ENCODE peak calls at places on chromosomes 12 and 14, in six cellular contexts. One of them, this sample, is unnamed.

GRCh38 chr14:69880851-69881250 is 1.6 kb downstream of the SMOC1 start:
- DNase-seq in ovary: no peak
- DNase-seq in AG04450: no peak
- DNase-seq in pancreas: no peak
- DNase-seq in mesenchymal stem cell: no peak
- DNase-seq in transverse colon: no peak
- DNase-seq in this sample: no peak

GRCh38 chr12:70756118-70756517 is 118.9 kb upstream of the PTPRB start:
- DNase-seq in ovary: no peak
- DNase-seq in AG04450: no peak
- DNase-seq in pancreas: no peak
- DNase-seq in mesenchymal stem cell: peak; percentile 47
- DNase-seq in transverse colon: no peak
- DNase-seq in this sample: no peak

GRCh38 chr14:68143341-68143807 is 323.8 kb downstream of the RAD51B start:
- DNase-seq in ovary: peak; percentile 87
- DNase-seq in AG04450: no peak
- DNase-seq in pancreas: peak; percentile 86
- DNase-seq in mesenchymal stem cell: peak; percentile 47
- DNase-seq in transverse colon: peak; percentile 61
- DNase-seq in this sample: peak; percentile 43

GRCh38 chr12:108482717-108483212 is 32.3 kb upstream of the FICD start:
- DNase-seq in ovary: no peak
- DNase-seq in AG04450: no peak
- DNase-seq in pancreas: no peak
- DNase-seq in mesenchymal stem cell: no peak
- DNase-seq in transverse colon: no peak
- DNase-seq in this sample: no peak

GRCh38 chr12:120790114-120790513 is 64.5 kb downstream of the ACADS start:
- DNase-seq in ovary: no peak
- DNase-seq in AG04450: no peak
- DNase-seq in pancreas: no peak
- DNase-seq in mesenchymal stem cell: no peak
- DNase-seq in transverse colon: no peak
- DNase-seq in this sample: no peak

GRCh38 chr12:107512391-107512790 is 173.2 kb upstream of the PWP1 start:
- DNase-seq in ovary: no peak
- DNase-seq in AG04450: no peak
- DNase-seq in pancreas: no peak
- DNase-seq in mesenchymal stem cell: no peak
- DNase-seq in transverse colon: no peak
- DNase-seq in this sample: no peak

GRCh38 chr12:12495536-12495935 is 67.1 kb downstream of the DUSP16 start:
- DNase-seq in ovary: no peak
- DNase-seq in AG04450: no peak
- DNase-seq in pancreas: no peak
- DNase-seq in mesenchymal stem cell: no peak
- DNase-seq in transverse colon: no peak
- DNase-seq in this sample: no peak

GRCh38 chr12:101946233-101946611 is 68.8 kb downstream of the DRAM1 start:
- DNase-seq in ovary: no peak
- DNase-seq in AG04450: no peak
- DNase-seq in pancreas: no peak
- DNase-seq in mesenchymal stem cell: no peak
- DNase-seq in transverse colon: no peak
- DNase-seq in this sample: no peak

GRCh38 chr12:119432935-119433334 is 98.4 kb downstream of the CCDC60 start:
- DNase-seq in ovary: no peak
- DNase-seq in AG04450: no peak
- DNase-seq in pancreas: no peak
- DNase-seq in mesenchymal stem cell: no peak
- DNase-seq in transverse colon: no peak
- DNase-seq in this sample: no peak

GRCh38 chr14:40859065-40859464 is 747.6 kb upstream of the LRFN5 start:
- DNase-seq in ovary: no peak
- DNase-seq in AG04450: no peak
- DNase-seq in pancreas: no peak
- DNase-seq in mesenchymal stem cell: no peak
- DNase-seq in transverse colon: no peak
- DNase-seq in this sample: no peak

GRCh38 chr12:591167-591570 is 72.1 kb downstream of the NINJ2 start:
- DNase-seq in ovary: no peak
- DNase-seq in AG04450: no peak
- DNase-seq in pancreas: no peak
- DNase-seq in mesenchymal stem cell: no peak
- DNase-seq in transverse colon: no peak
- DNase-seq in this sample: no peak

GRCh38 chr14:96470331-96470730 is 31.9 kb upstream of the PAPOLA start:
- DNase-seq in ovary: no peak
- DNase-seq in AG04450: no peak
- DNase-seq in pancreas: no peak
- DNase-seq in mesenchymal stem cell: no peak
- DNase-seq in transverse colon: no peak
- DNase-seq in this sample: no peak

GRCh38 chr14:95207475-95208253 is 50.3 kb upstream of the DICER1 start:
- DNase-seq in ovary: no peak
- DNase-seq in AG04450: no peak
- DNase-seq in pancreas: no peak
- DNase-seq in mesenchymal stem cell: no peak
- DNase-seq in transverse colon: no peak
- DNase-seq in this sample: no peak

GRCh38 chr12:6569786-6570185 is 1.7 kb upstream of the NOP2 start:
- DNase-seq in ovary: no peak
- DNase-seq in AG04450: no peak
- DNase-seq in pancreas: no peak
- DNase-seq in mesenchymal stem cell: no peak
- DNase-seq in transverse colon: no peak
- DNase-seq in this sample: no peak

GRCh38 chr12:2457215-2458112 is 337.3 kb upstream of the FKBP4 start:
- DNase-seq in ovary: no peak
- DNase-seq in AG04450: no peak
- DNase-seq in pancreas: no peak
- DNase-seq in mesenchymal stem cell: no peak
- DNase-seq in transverse colon: no peak
- DNase-seq in this sample: no peak

GRCh38 chr12:10982244-10982643 is 4.5 kb downstream of the TAS2R50 start:
- DNase-seq in ovary: no peak
- DNase-seq in AG04450: no peak
- DNase-seq in pancreas: no peak
- DNase-seq in mesenchymal stem cell: no peak
- DNase-seq in transverse colon: no peak
- DNase-seq in this sample: no peak

GRCh38 chr14:77036484-77037337 is 8.2 kb upstream of the IRF2BPL start:
- DNase-seq in ovary: no peak
- DNase-seq in AG04450: no peak
- DNase-seq in pancreas: no peak
- DNase-seq in mesenchymal stem cell: no peak
- DNase-seq in transverse colon: no peak
- DNase-seq in this sample: no peak

GRCh38 chr12:72272731-72273498 is 745 bp downstream of the TRHDE start:
- DNase-seq in ovary: peak; percentile 44
- DNase-seq in AG04450: no peak
- DNase-seq in pancreas: peak; percentile 38
- DNase-seq in mesenchymal stem cell: peak; percentile 80
- DNase-seq in transverse colon: no peak
- DNase-seq in this sample: peak; percentile 40

GRCh38 chr12:72271741-72272661 is at the start of gene TRHDE:
- DNase-seq in ovary: peak; percentile 66
- DNase-seq in AG04450: no peak
- DNase-seq in pancreas: peak; percentile 72
- DNase-seq in mesenchymal stem cell: peak; percentile 76
- DNase-seq in transverse colon: peak; percentile 7
- DNase-seq in this sample: peak; percentile 38

GRCh38 chr12:72273851-72274284 is 1.7 kb downstream of the TRHDE start:
- DNase-seq in ovary: peak; percentile 30
- DNase-seq in AG04450: no peak
- DNase-seq in pancreas: peak; percentile 77
- DNase-seq in mesenchymal stem cell: peak; percentile 30
- DNase-seq in transverse colon: no peak
- DNase-seq in this sample: no peak

GRCh38 chr12:72274926-72275325 is 2.8 kb downstream of the TRHDE start:
- DNase-seq in ovary: peak; percentile 7
- DNase-seq in AG04450: no peak
- DNase-seq in pancreas: no peak
- DNase-seq in mesenchymal stem cell: peak; percentile 78
- DNase-seq in transverse colon: no peak
- DNase-seq in this sample: no peak

DNA sequence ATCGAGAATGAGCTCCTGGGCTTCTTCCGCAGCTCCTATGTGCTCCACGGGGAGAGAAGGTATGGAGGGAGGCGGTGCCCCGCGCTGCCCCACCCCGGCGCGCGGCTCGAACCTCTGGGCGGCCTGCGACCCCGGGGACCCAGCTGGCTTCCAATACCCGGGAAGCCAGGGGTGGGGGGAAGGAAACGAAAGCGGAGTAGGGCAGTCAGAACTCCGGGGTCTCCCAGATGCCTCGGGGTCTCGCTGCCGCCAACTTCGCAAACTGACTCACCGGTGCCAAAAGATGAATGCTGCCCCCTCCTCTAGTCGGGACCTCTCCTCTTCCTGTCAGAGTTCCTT is 1.3 kb downstream of the TRHDE start:
- DNase-seq in ovary: peak; percentile 25
- DNase-seq in AG04450: no peak
- DNase-seq in pancreas: peak; percentile 43
- DNase-seq in mesenchymal stem cell: no peak
- DNase-seq in transverse colon: no peak
- DNase-seq in this sample: no peak
- H3K4me3 ChIP-seq in ovary: peak overlapping the region; percentile 60
- H3K4me3 ChIP-seq in AG04450: peak overlapping the region; percentile 94
- H3K4me3 ChIP-seq in pancreas: peak overlapping the region; percentile 65
- H3K4me3 ChIP-seq in mesenchymal stem cell: peak overlapping the region; percentile 64
- H3K4me3 ChIP-seq in transverse colon: peak overlapping the region; percentile 39
- H3K4me3 ChIP-seq in this sample: peak overlapping the region; percentile 72

GRCh38 chr14:36826614-36827013 is 165.0 kb downstream of the PAX9 start:
- DNase-seq in ovary: no peak
- DNase-seq in AG04450: no peak
- DNase-seq in pancreas: no peak
- DNase-seq in mesenchymal stem cell: no peak
- DNase-seq in transverse colon: no peak
- DNase-seq in this sample: no peak
- H3K4me3 ChIP-seq in ovary: no peak overlapping the region
- H3K4me3 ChIP-seq in AG04450: no peak overlapping the region
- H3K4me3 ChIP-seq in pancreas: no peak overlapping the region
- H3K4me3 ChIP-seq in mesenchymal stem cell: no peak overlapping the region
- H3K4me3 ChIP-seq in transverse colon: no peak overlapping the region
- H3K4me3 ChIP-seq in this sample: no peak overlapping the region

DNA sequence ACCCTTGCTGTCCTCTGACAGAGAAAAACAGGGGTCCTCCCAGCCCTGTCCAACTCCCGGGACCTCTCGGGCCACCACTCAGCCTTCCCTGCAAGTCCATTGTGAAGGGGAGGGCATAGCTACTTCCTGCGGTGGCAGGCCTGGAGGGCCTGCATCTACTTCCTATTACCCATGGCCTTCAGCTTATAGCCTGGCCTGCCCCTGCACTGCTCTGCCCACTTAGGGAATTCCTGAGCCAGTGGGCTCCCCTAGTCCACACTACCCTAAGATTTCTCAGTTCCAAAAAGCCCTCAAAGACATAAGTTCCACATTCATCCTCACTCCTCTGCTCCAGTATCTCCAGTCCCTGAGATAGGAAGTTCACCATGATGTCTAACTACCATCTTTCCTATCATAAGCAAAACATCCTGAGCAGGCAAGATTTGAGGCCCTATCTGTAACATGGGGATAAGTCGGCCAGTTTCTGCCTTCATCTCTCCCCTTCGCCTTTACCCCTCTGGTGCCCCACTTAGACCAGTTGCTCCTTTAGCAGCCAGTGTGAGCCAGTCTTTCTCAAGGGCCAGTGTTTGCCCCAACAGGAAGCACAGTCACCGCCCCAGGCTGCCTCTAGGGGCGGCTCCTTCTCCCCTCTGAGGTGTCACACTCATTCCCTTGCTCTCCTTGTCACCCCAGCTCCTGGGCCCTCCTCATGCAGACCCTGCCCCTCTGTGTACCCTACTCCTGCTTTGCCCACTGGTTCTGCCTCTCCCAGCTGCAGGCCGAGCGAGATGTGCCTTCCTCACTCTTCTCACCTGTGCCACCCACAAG is 10.9 kb downstream of the HDAC7 start:
- DNase-seq in ovary: no peak
- DNase-seq in AG04450: no peak
- DNase-seq in pancreas: no peak
- DNase-seq in mesenchymal stem cell: peak; percentile 66
- DNase-seq in transverse colon: peak; percentile 38
- DNase-seq in this sample: no peak
- H3K4me3 ChIP-seq in ovary: no peak overlapping the region
- H3K4me3 ChIP-seq in AG04450: no peak overlapping the region
- H3K4me3 ChIP-seq in pancreas: no peak overlapping the region
- H3K4me3 ChIP-seq in mesenchymal stem cell: no peak overlapping the region
- H3K4me3 ChIP-seq in transverse colon: no peak overlapping the region
- H3K4me3 ChIP-seq in this sample: no peak overlapping the region

GRCh38 chr14:24337144-24337823 is 2.4 kb upstream of the ADCY4 start:
- DNase-seq in ovary: no peak
- DNase-seq in AG04450: no peak
- DNase-seq in pancreas: no peak
- DNase-seq in mesenchymal stem cell: no peak
- DNase-seq in transverse colon: no peak
- DNase-seq in this sample: no peak

GRCh38 chr14:24340606-24341005 is 815 bp upstream of the RIPK3 start:
- DNase-seq in ovary: no peak
- DNase-seq in AG04450: no peak
- DNase-seq in pancreas: no peak
- DNase-seq in mesenchymal stem cell: no peak
- DNase-seq in transverse colon: no peak
- DNase-seq in this sample: no peak

GRCh38 chr14:24338843-24339242 is 948 bp downstream of the RIPK3 start:
- DNase-seq in ovary: no peak
- DNase-seq in AG04450: no peak
- DNase-seq in pancreas: no peak
- DNase-seq in mesenchymal stem cell: no peak
- DNase-seq in transverse colon: no peak
- DNase-seq in this sample: no peak

GRCh38 chr14:24337824-24338175 is 2.0 kb downstream of the RIPK3 start:
- DNase-seq in ovary: no peak
- DNase-seq in AG04450: no peak
- DNase-seq in pancreas: no peak
- DNase-seq in mesenchymal stem cell: no peak
- DNase-seq in transverse colon: no peak
- DNase-seq in this sample: no peak

DNA sequence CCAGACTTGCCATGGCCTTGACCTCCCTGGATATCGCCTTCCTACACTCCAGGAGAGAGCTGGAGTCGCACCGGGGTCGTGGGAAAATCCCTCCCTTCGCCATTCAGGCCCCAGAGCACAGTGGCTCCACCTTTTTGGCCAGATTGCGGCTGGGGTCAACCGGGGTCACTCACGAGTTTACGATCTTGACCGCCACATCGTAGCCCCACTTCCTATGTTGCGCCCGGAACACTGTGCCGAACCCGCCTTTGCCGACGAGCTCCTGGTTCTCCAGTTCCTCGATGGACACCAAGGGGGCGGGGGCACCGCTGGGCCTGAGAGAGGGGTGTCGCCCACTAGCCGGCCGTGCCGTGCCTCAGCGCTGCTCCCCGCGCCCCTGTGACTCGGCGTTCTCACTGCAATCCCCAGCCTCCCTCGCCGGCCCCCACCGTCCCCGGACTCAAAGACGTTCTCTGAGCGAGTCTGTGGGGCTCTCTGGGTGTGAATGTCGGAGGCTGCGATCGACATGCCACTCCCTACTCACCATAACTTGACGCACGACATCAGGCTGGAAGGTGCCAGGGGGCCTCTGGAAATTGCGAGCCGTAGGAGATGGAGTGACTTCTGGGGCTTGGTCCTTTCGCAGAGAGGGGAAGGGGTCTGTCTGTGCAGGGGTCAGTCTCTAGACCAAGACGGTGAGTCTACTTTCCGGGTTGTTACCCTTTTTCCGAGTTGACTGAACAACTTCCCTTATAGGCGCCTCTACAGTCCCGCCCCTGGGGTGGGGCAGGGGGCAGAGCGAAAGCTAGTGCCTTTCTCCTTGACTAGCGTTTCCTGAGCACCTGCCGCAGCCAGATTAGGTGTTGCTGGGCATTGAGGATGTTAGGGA is at the start of gene RIPK3:
- DNase-seq in ovary: no peak
- DNase-seq in AG04450: no peak
- DNase-seq in pancreas: peak; percentile 72
- DNase-seq in mesenchymal stem cell: peak; percentile 20
- DNase-seq in transverse colon: peak; percentile 87
- DNase-seq in this sample: no peak
- H3K4me3 ChIP-seq in ovary: peak within 1 kb of the TSS; percentile 28
- H3K4me3 ChIP-seq in AG04450: no peak within 1 kb of the TSS
- H3K4me3 ChIP-seq in pancreas: peak within 1 kb of the TSS; percentile 61
- H3K4me3 ChIP-seq in mesenchymal stem cell: peak within 1 kb of the TSS; percentile 52
- H3K4me3 ChIP-seq in transverse colon: peak within 1 kb of the TSS; percentile 47
- H3K4me3 ChIP-seq in this sample: peak within 1 kb of the TSS; percentile 26

This sample was measured in dorsolateral prefrontal cortex.